ENCODE peak calls at places on chromosome 12, in five cellular contexts. One of them, this sample, is unnamed.

GRCh38 chr12:127125607-127126259 is 1141.2 kb upstream of the TMEM132C start:
- DNase-seq in CD8-positive, alpha-beta T cell: no peak
- DNase-seq in posterior vena cava: no peak
- DNase-seq in HT1080: peak
- DNase-seq in GM04504: peak
- DNase-seq in this sample: no peak

GRCh38 chr12:110639336-110640178 is 25.6 kb downstream of the TCTN1 start:
- DNase-seq in HT1080: peak
- DNase-seq in CD8-positive, alpha-beta T cell: no peak
- DNase-seq in posterior vena cava: no peak
- DNase-seq in GM04504: peak
- DNase-seq in this sample: no peak

GRCh38 chr12:122021822-122022392 is at the start of gene BCL7A:
- DNase-seq in GM04504: no peak
- DNase-seq in HT1080: peak
- DNase-seq in posterior vena cava: peak
- DNase-seq in CD8-positive, alpha-beta T cell: peak
- DNase-seq in this sample: peak

GRCh38 chr12:31120392-31121008 is 46.8 kb downstream of the DDX11 start:
- DNase-seq in posterior vena cava: peak
- DNase-seq in HT1080: no peak
- DNase-seq in GM04504: no peak
- DNase-seq in CD8-positive, alpha-beta T cell: no peak
- DNase-seq in this sample: no peak

GRCh38 chr12:3195859-3196483 is 118.8 kb downstream of the TSPAN9 start:
- DNase-seq in posterior vena cava: no peak
- DNase-seq in CD8-positive, alpha-beta T cell: no peak
- DNase-seq in GM04504: no peak
- DNase-seq in HT1080: no peak
- DNase-seq in this sample: no peak

GRCh38 chr12:8452976-8453616 is 2.7 kb upstream of the CLEC6A start:
- DNase-seq in HT1080: no peak
- DNase-seq in posterior vena cava: no peak
- DNase-seq in GM04504: no peak
- DNase-seq in CD8-positive, alpha-beta T cell: no peak
- DNase-seq in this sample: no peak

GRCh38 chr12:75587340-75588106 is 76.1 kb upstream of the KRR1 start:
- DNase-seq in posterior vena cava: no peak
- DNase-seq in HT1080: no peak
- DNase-seq in CD8-positive, alpha-beta T cell: no peak
- DNase-seq in GM04504: no peak
- DNase-seq in this sample: no peak

GRCh38 chr12:82069931-82070514 is 288.2 kb downstream of the CCDC59 start:
- DNase-seq in posterior vena cava: no peak
- DNase-seq in HT1080: no peak
- DNase-seq in GM04504: no peak
- DNase-seq in CD8-positive, alpha-beta T cell: no peak
- DNase-seq in this sample: no peak

GRCh38 chr12:54521291-54522062 is 23.9 kb downstream of the NCKAP1L start:
- DNase-seq in HT1080: no peak
- DNase-seq in CD8-positive, alpha-beta T cell: no peak
- DNase-seq in posterior vena cava: no peak
- DNase-seq in GM04504: no peak
- DNase-seq in this sample: no peak

GRCh38 chr12:64796205-64796845 is 28.1 kb upstream of the TBC1D30 start:
- DNase-seq in CD8-positive, alpha-beta T cell: peak
- DNase-seq in HT1080: peak
- DNase-seq in GM04504: peak
- DNase-seq in posterior vena cava: no peak
- DNase-seq in this sample: peak

This sample was measured in naive B cell.